ENCODE peak calls at places on chromosome 3, in seven cellular contexts. C is mesendoderm, E is IMR-90, T is neuronal stem cell, P is H9, D is H1, N is mesenchymal stem cell. M is an unnamed sample.

GRCh38 chr3:151075869-151076573 is 9.4 kb upstream of the MED12L start:
- DNase-seq in N (no peak), T (no peak), C (no peak), D (no peak), E (no peak), P (no peak), M (no peak)

GRCh38 chr3:110564674-110565073 is 506.9 kb upstream of the NECTIN3 start:
- DNase-seq in C (no peak), E (peak), N (no peak), P (no peak), D (no peak), T (no peak), M (no peak)

GRCh38 chr3:108757404-108757982 is at the start of gene RETNLB:
- DNase-seq in D (no peak), N (no peak), C (no peak), P (no peak), E (no peak), T (no peak), M (no peak)

GRCh38 chr3:98705694-98706093 is 57.4 kb upstream of the ST3GAL6 start:
- DNase-seq in E (no peak), P (no peak), C (no peak), N (peak), D (no peak), T (no peak), M (peak)

GRCh38 chr3:103787879-103788278 is 1353.1 kb downstream of the ZPLD1 start:
- DNase-seq in N (no peak), E (no peak), P (no peak), D (no peak), T (no peak), C (no peak), M (no peak)

GRCh38 chr3:47612178-47612577 is 33.5 kb upstream of the CSPG5 start:
- DNase-seq in T (no peak), P (no peak), E (peak), C (peak), N (peak), D (no peak), M (peak)

GRCh38 chr3:22091329-22091728 is 340.3 kb upstream of the ZNF385D start:
- DNase-seq in P (no peak), E (no peak), N (no peak), D (no peak), C (no peak), T (no peak), M (no peak)

GRCh38 chr3:23004971-23005370 is 198.2 kb upstream of the UBE2E2 start:
- DNase-seq in P (no peak), C (no peak), N (peak), D (no peak), T (no peak), E (peak), M (peak)

GRCh38 chr3:156151824-156152428 is 31.5 kb downstream of the KCNAB1 start:
- DNase-seq in P (peak), T (peak), E (peak), N (peak), C (peak), D (peak), M (peak)

GRCh38 chr3:122577409-122578028 is at the start of gene PARP15:
- DNase-seq in T (no peak), E (no peak), C (peak), D (peak), N (peak), P (peak), M (no peak)

GRCh38 chr3:4720316-4721075 is 227.3 kb downstream of the ITPR1 start:
- DNase-seq in T (no peak), C (peak), P (peak), E (peak), D (peak), N (peak), M (no peak)

GRCh38 chr3:46978985-46979944 is at the start of gene NBEAL2:
- DNase-seq in T (peak), E (peak), D (peak), P (peak), N (peak), C (peak), M (peak)

GRCh38 chr3:170423001-170423615 is 4.4 kb downstream of the CLDN11 start:
- DNase-seq in T (no peak), D (no peak), P (no peak), N (no peak), C (no peak), E (no peak), M (no peak)

GRCh38 chr3:107235193-107235922 is 141.9 kb upstream of the CCDC54 start:
- DNase-seq in E (peak), N (peak), T (no peak), C (peak), D (no peak), P (no peak), M (no peak)

GRCh38 chr3:58047806-58048205 is 39.6 kb downstream of the FLNB start:
- DNase-seq in E (peak), D (no peak), N (peak), T (no peak), C (peak), P (no peak), M (peak)

GRCh38 chr3:66442254-66443249 is 58.3 kb downstream of the LRIG1 start:
- DNase-seq in C (peak), P (peak), N (peak), D (peak), E (peak), T (no peak), M (peak)

GRCh38 chr3:48268381-48268935 is 27.6 kb downstream of the ZNF589 start:
- DNase-seq in P (no peak), N (no peak), D (no peak), E (no peak), T (no peak), C (no peak), M (no peak)

GRCh38 chr3:88180398-88180999 is 30.7 kb downstream of the C3orf38 start:
- DNase-seq in P (no peak), C (peak), E (peak), D (no peak), N (peak), T (no peak), M (peak)

GRCh38 chr3:14716593-14716992 is 41.7 kb downstream of the C3orf20 start:
- DNase-seq in E (no peak), C (no peak), N (no peak), D (no peak), T (no peak), P (no peak), M (no peak)

GRCh38 chr3:119681279-119681678 is 4.1 kb upstream of the COX17 start:
- DNase-seq in E (peak), N (peak), D (no peak), C (peak), T (no peak), P (no peak), M (no peak)

GRCh38 chr3:133472242-133472641 is 72.4 kb downstream of the BFSP2 start:
- DNase-seq in E (no peak), C (peak), N (peak), D (peak), T (no peak), P (peak), M (no peak)

GRCh38 chr3:5505163-5505562 is 317.7 kb downstream of the EDEM1 start:
- DNase-seq in C (peak), T (no peak), E (no peak), N (no peak), P (no peak), D (no peak), M (peak)

GRCh38 chr3:15923640-15924405 is 126.0 kb upstream of the ANKRD28 start:
- DNase-seq in N (no peak), P (no peak), E (peak), C (no peak), T (no peak), D (no peak), M (no peak)

GRCh38 chr3:139664958-139665357 is 12.8 kb downstream of the NMNAT3 start:
- DNase-seq in T (no peak), P (no peak), D (no peak), C (no peak), E (no peak), N (no peak), M (no peak)

GRCh38 chr3:118909751-118910150 is 124.9 kb downstream of the IGSF11 start:
- DNase-seq in T (no peak), P (no peak), C (no peak), E (no peak), D (no peak), N (no peak), M (no peak)

DNA sequence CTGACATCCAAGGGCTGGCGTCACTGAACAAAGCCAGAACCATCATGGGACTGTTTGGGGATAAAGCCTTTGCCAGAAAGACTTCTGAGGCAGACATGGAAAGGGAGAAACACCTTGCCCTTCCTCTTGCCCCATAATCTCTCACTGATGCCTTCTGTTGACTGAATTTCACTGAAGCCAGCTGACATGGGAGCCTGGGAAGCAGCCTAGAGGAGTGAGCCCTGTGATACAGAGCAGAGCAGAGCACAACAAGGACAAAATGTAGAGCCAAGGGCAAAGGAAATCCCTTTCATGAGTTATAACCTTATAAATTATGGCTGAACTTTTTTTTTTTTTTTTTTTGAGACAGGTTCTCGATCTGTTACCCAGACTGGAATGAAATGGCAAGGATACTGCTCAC is 9.8 kb upstream of the CNOT10 start:
- DNase-seq in N (no peak), C (no peak), P (no peak), T (no peak), D (no peak), E (no peak), M (no peak)
- H3K27ac ChIP-seq in N (no peak), C (no peak), P (no peak), T (no peak), D (no peak), E (no peak), M (no peak)

GRCh38 chr3:181518222-181518621 is 193.5 kb upstream of the SOX2 start:
- DNase-seq in P (no peak), T (no peak), C (no peak), E (no peak), N (no peak), D (no peak), M (no peak)

GRCh38 chr3:181510500-181510899 is 201.2 kb upstream of the SOX2 start:
- DNase-seq in C (peak), T (no peak), P (no peak), E (no peak), D (no peak), N (no peak), M (no peak)

DNA sequence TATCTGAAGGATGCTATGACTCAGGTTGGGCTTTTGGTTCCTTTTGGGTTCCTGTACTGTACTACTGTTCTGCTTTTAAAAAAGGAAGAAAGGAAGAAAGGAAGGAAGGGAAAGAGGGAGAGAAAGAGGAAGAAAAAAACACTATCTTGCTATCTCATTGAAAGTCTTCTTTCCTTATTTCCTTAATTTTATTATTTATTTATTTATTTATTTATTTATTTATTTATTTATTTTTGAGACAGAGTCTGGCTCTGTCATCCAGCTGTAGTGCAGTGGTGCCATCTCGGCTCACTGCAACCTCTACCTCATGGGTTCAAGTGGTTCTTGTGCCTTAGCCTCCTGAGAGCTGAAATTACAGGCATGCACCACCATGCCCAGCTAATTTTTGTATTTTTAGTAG is 198.9 kb upstream of the SOX2 start:
- DNase-seq in N (no peak), E (no peak), T (no peak), C (no peak), P (no peak), D (no peak), M (no peak)
- H3K23ac ChIP-seq in N (no peak), E (no peak), T (no peak), C (no peak), P (no peak), D (no peak), M (no peak)

GRCh38 chr3:7875858-7876442 is 625.7 kb upstream of the LMCD1 start:
- DNase-seq in C (peak), D (no peak), P (no peak), N (no peak), E (no peak), T (no peak), M (peak)
- H3K27ac ChIP-seq in C (no peak), D (no peak), P (no peak), N (no peak), E (no peak), T (no peak), M (no peak)

GRCh38 chr3:45507820-45508317 is 86.7 kb upstream of the LIMD1 start:
- DNase-seq in D (peak), P (peak), C (peak), T (peak), N (peak), E (peak), M (no peak)
- H3K23ac ChIP-seq in D (no peak), P (no peak), C (no peak), T (no peak), N (no peak), E (peak), M (no peak)

GRCh38 chr3:129231331-129232119 is 17.9 kb upstream of the COPG1 start:
- DNase-seq in E (peak), T (no peak), P (no peak), C (no peak), N (peak), D (no peak), M (no peak)
- H3K27ac ChIP-seq in E (no peak), T (no peak), P (no peak), C (no peak), N (no peak), D (no peak), M (no peak)

DNA sequence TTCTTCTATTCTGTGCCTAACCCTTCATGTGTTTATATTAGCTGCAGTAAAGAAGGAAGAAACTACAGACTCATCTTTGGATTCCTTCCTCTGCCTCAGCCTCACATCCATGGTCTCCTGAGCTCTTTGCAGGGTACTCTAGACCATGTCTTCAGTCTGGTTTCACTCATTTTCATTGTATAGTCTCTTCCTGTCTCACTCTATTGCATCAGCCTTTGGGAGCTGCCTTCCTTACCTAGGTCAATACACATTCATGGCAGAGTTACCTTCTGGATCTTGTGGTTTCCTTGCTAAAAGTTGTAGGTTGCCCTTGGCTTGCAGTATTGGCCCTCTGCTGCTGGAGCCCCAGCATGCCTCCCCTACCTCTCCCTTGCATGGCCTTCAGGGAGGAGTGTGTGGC is 31.5 kb upstream of the SCAANT1 start:
- DNase-seq in E (no peak), D (no peak), T (no peak), N (no peak), C (no peak), P (no peak), M (no peak)
- H3K23ac ChIP-seq in E (no peak), D (no peak), T (no peak), N (no peak), C (no peak), P (no peak), M (no peak)

GRCh38 chr3:100001514-100002270 is 112.6 kb downstream of the FILIP1L start:
- DNase-seq in E (no peak), D (no peak), N (no peak), C (no peak), P (no peak), T (no peak), M (no peak)
- H3K27ac ChIP-seq in E (no peak), D (no peak), N (no peak), C (no peak), P (no peak), T (no peak), M (no peak)

GRCh38 chr3:94317054-94317453 is 254.2 kb downstream of the NSUN3 start:
- DNase-seq in N (no peak), C (no peak), D (no peak), T (no peak), P (no peak), E (no peak), M (no peak)

GRCh38 chr3:94311651-94312050 is 248.8 kb downstream of the NSUN3 start:
- DNase-seq in C (no peak), N (no peak), P (no peak), T (no peak), E (no peak), D (no peak), M (no peak)

GRCh38 chr3:94310736-94311135 is 247.9 kb downstream of the NSUN3 start:
- DNase-seq in N (no peak), C (peak), P (no peak), T (no peak), D (no peak), E (no peak), M (no peak)

GRCh38 chr3:94308767-94309166 is 245.9 kb downstream of the NSUN3 start:
- DNase-seq in N (no peak), E (no peak), P (no peak), C (peak), D (no peak), T (no peak), M (no peak)

GRCh38 chr3:94314218-94314883 is 251.5 kb downstream of the NSUN3 start:
- DNase-seq in T (no peak), E (no peak), P (no peak), N (no peak), C (no peak), D (no peak), M (no peak)
- H3K23ac ChIP-seq in T (no peak), E (no peak), P (no peak), N (no peak), C (no peak), D (no peak), M (no peak)

DNA sequence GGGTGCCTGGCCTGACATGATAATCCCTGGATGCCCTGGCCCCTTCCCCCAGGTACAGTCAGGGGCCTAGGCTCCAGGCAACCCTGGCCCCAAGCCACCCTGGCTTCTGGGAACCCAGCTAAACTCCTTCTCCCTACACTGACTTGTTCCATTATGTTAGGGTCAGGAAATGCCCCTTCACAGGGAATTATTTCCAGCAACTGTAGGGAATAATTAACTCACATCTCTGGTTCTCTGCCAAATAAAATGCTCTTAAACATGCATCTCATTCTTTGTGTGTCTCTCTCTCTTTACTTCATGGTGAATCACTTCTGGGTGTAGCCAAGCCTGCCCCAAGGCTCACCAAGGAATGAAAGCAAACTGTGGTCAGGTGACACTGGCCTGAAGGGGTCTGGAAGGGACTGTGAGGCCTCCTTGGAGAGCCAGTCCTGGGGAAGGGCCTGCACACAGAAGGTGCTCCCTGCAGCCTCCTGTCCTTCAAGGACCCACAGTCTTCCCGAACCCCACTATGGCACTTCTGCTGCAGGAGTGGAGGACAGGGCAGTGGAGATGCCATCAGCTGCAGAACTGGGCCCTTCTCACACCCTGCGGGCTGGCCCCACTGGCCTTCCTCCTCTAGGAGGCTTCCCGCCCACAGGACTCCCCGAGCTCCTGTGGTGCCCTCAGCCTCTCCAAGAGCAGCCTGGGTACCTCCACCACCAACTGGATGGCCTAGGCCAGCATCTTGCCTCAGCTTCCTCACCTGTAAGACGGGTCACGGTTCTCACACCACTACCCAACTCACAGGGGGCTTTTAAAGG is 17.6 kb downstream of the TKT start:
- DNase-seq in P (no peak), N (peak), T (no peak), C (no peak), E (peak), D (no peak), M (peak)
- H3K27ac ChIP-seq in P (no peak), N (peak), T (no peak), C (no peak), E (peak), D (no peak), M (peak)

GRCh38 chr3:26132942-26133341 is 343.1 kb downstream of the OXSM start:
- DNase-seq in E (no peak), N (no peak), T (no peak), C (no peak), D (no peak), P (no peak), M (no peak)
- H3K23ac ChIP-seq in E (no peak), N (no peak), T (no peak), C (no peak), D (no peak), P (no peak), M (no peak)